ENCODE peak calls at places on chromosomes 5 and 9, in nine cellular contexts. Q is fibroblast of lung; P is HFFc6; E is fibroblast of the conjunctiva; I is NCI-H2029 treated with DMSO at 0.1 percent for 48 hours; H is T-cell; V is cardiac muscle cell; J is stimulated activated CD8-positive, alpha-beta memory T cell treated with anti-CD3 and anti-CD28 coated beads, Interleukin-15, amount 100 ng/mL, for 1 hour; Y is WTC11. G is an unnamed sample.

GRCh38 chr5:176508603-176509002 is 28.6 kb downstream of the RNF44 start:
- DNase-seq in Q (peak; percentile 11), P (no peak), E (no peak), I (no peak), H (no peak), V (no peak), J (no peak), Y (no peak), G (peak; percentile 20)

GRCh38 chr5:135398160-135398854 is 724 bp downstream of the MACROH2A1 start:
- DNase-seq in Q (peak; percentile 43), P (no peak), E (no peak), I (peak; percentile 68), H (no peak), V (peak; percentile 43), J (no peak), Y (peak; percentile 65), G (peak; percentile 49)

GRCh38 chr5:175597718-175598117 is 60.2 kb upstream of the HRH2 start:
- DNase-seq in Q (no peak), P (no peak), E (no peak), I (no peak), H (no peak), V (no peak), J (no peak), Y (no peak), G (no peak)

GRCh38 chr9:94696545-94696944 is 30.0 kb upstream of the AOPEP start:
- DNase-seq in Q (no peak), P (no peak), E (no peak), I (no peak), H (no peak), V (no peak), J (no peak), Y (no peak), G (no peak)

GRCh38 chr5:39072915-39073758 is 1.1 kb downstream of the RICTOR start:
- DNase-seq in Q (peak; percentile 52), P (peak; percentile 10), E (no peak), I (peak; percentile 15), H (peak; percentile 45), V (peak; percentile 42), J (peak; percentile 14), Y (peak; percentile 49), G (peak; percentile 79)

GRCh38 chr5:159209438-159210305 is at the start of gene RNF145:
- DNase-seq in Q (peak; percentile 83), P (peak; percentile 70), E (peak; percentile 72), I (peak; percentile 48), H (peak; percentile 90), V (peak; percentile 91), J (peak; percentile 84), Y (peak; percentile 53), G (peak; percentile 83)

GRCh38 chr5:35956429-35956828 is 18.0 kb upstream of the CAPSL start:
- DNase-seq in Q (no peak), P (peak; percentile 3), E (no peak), I (no peak), H (no peak), V (no peak), J (no peak), Y (no peak), G (no peak)

GRCh38 chr5:138849439-138849838 is 25.7 kb downstream of the LRRTM2 start:
- DNase-seq in Q (peak; percentile 52), P (peak; percentile 77), E (no peak), I (no peak), H (no peak), V (no peak), J (no peak), Y (no peak), G (no peak)

GRCh38 chr9:127139071-127139731 is 16.8 kb upstream of the ANGPTL2 start:
- DNase-seq in Q (no peak), P (no peak), E (no peak), I (no peak), H (no peak), V (no peak), J (no peak), Y (no peak), G (no peak)

GRCh38 chr5:14244721-14245518 is 101.8 kb downstream of the TRIO start:
- DNase-seq in Q (peak; percentile 83), P (peak; percentile 28), E (no peak), I (no peak), H (no peak), V (no peak), J (no peak), Y (no peak), G (no peak)

GRCh38 chr5:153613143-153613542 is 122.7 kb downstream of the GRIA1 start:
- DNase-seq in Q (peak; percentile 81), P (peak; percentile 29), E (no peak), I (no peak), H (no peak), V (no peak), J (no peak), Y (no peak), G (peak; percentile 43)

GRCh38 chr5:84585218-84585617 is 200.5 kb upstream of the EDIL3 start:
- DNase-seq in Q (no peak), P (no peak), E (no peak), I (no peak), H (no peak), V (no peak), J (no peak), Y (peak; percentile 49), G (no peak)

GRCh38 chr5:7855611-7856010 is 4.7 kb upstream of the CFAP90 start:
- DNase-seq in Q (no peak), P (no peak), E (no peak), I (no peak), H (no peak), V (no peak), J (no peak), Y (no peak), G (no peak)

GRCh38 chr5:130992095-130992494 is 173.0 kb downstream of the HINT1 start:
- DNase-seq in Q (peak; percentile 90), P (no peak), E (peak; percentile 71), I (no peak), H (no peak), V (peak; percentile 2), J (no peak), Y (no peak), G (peak; percentile 69)

GRCh38 chr5:66561366-66561990 is 34.7 kb upstream of the MAST4 start:
- DNase-seq in Q (no peak), P (no peak), E (no peak), I (no peak), H (no peak), V (peak; percentile 30), J (no peak), Y (no peak), G (no peak)

GRCh38 chr5:172414618-172415599 is 39.4 kb downstream of the SH3PXD2B start:
- DNase-seq in Q (no peak), P (no peak), E (no peak), I (no peak), H (no peak), V (peak; percentile 48), J (no peak), Y (no peak), G (no peak)

GRCh38 chr9:117546894-117547293 is 132.0 kb upstream of the ASTN2 start:
- DNase-seq in Q (no peak), P (no peak), E (no peak), I (no peak), H (no peak), V (no peak), J (no peak), Y (no peak), G (no peak)

GRCh38 chr5:34008721-34009120 is 871 bp upstream of the AMACR start:
- DNase-seq in Q (no peak), P (no peak), E (no peak), I (peak; percentile 48), H (no peak), V (peak; percentile 4), J (no peak), Y (no peak), G (no peak)

GRCh38 chr5:151413800-151414199 is 33.6 kb upstream of the SLC36A1 start:
- DNase-seq in Q (no peak), P (no peak), E (no peak), I (no peak), H (no peak), V (no peak), J (no peak), Y (no peak), G (no peak)